ENCODE peak calls at places on chromosomes 2 and 18, in ten cellular contexts. R, Z, C, A, I, Y, O, P, K and B are unnamed samples.

GRCh38 chr2:39871291-39871761 is 92.3 kb upstream of the THUMPD2 start:
- DNase-seq in R (no peak), Z (peak; percentile 97), C (no peak), A (no peak), I (no peak), Y (peak; percentile 58), O (no peak), P (no peak), K (peak; percentile 99), B (no peak)

GRCh38 chr2:198928026-198928425 is 529.7 kb downstream of the SATB2 start:
- DNase-seq in R (no peak), Z (no peak), C (no peak), A (no peak), I (no peak), Y (no peak), O (no peak), P (no peak), K (no peak), B (no peak)

GRCh38 chr2:27018142-27018541 is 14.6 kb upstream of the TMEM214 start:
- DNase-seq in R (no peak), Z (no peak), C (no peak), A (peak; percentile 82), I (no peak), Y (no peak), O (no peak), P (no peak), K (no peak), B (no peak)

GRCh38 chr2:144570566-144570965 is 50.6 kb upstream of the ZEB2 start:
- DNase-seq in R (no peak), Z (no peak), C (no peak), A (no peak), I (no peak), Y (no peak), O (no peak), P (no peak), K (no peak), B (no peak)

GRCh38 chr2:67156796-67157195 is 240.3 kb upstream of the ETAA1 start:
- DNase-seq in R (no peak), Z (no peak), C (no peak), A (no peak), I (no peak), Y (no peak), O (no peak), P (no peak), K (no peak), B (no peak)

GRCh38 chr18:59691046-59691395 is 6.2 kb downstream of the CCBE1 start:
- DNase-seq in R (no peak), Z (no peak), C (no peak), A (no peak), I (peak; percentile 95), Y (no peak), O (no peak), P (no peak), K (peak; percentile 72), B (no peak)

GRCh38 chr2:101559576-101559975 is 84.7 kb upstream of the RFX8 start:
- DNase-seq in R (no peak), Z (no peak), C (no peak), A (no peak), I (no peak), Y (peak; percentile 37), O (no peak), P (no peak), K (peak; percentile 32), B (no peak)

GRCh38 chr2:10128420-10128819 is 5.9 kb downstream of the RRM2 start:
- DNase-seq in R (no peak), Z (no peak), C (no peak), A (no peak), I (no peak), Y (no peak), O (no peak), P (no peak), K (no peak), B (no peak)

GRCh38 chr2:127504552-127505460 is 21.5 kb downstream of the IWS1 start:
- DNase-seq in R (no peak), Z (no peak), C (no peak), A (no peak), I (no peak), Y (no peak), O (no peak), P (no peak), K (no peak), B (no peak)

GRCh38 chr2:12032421-12032820 is 286.0 kb downstream of the LPIN1 start:
- DNase-seq in R (peak; percentile 82), Z (no peak), C (no peak), A (no peak), I (no peak), Y (peak; percentile 16), O (peak; percentile 58), P (no peak), K (no peak), B (no peak)

GRCh38 chr18:3060667-3061580 is 48.0 kb upstream of the LPIN2 start:
- DNase-seq in R (peak; percentile 17), Z (no peak), C (no peak), A (peak; percentile 55), I (no peak), Y (no peak), O (no peak), P (peak; percentile 45), K (no peak), B (no peak)

GRCh38 chr18:8260319-8260718 is 348.9 kb upstream of the RAB12 start:
- DNase-seq in R (no peak), Z (no peak), C (no peak), A (no peak), I (no peak), Y (peak; percentile 61), O (no peak), P (no peak), K (peak; percentile 18), B (no peak)